ENCODE peak calls at places on chromosome 1, in four cellular contexts. C is ACHN, U is cerebellar cortex, G is HL-60. T is an unnamed sample.

GRCh38 chr1:85330711-85331290 is 54.4 kb upstream of the BCL10 start:
- DNase-seq in C (no peak), U (no peak), G (no peak), T (no peak)

GRCh38 chr1:200454425-200454824 is 44.6 kb upstream of the ZNF281 start:
- DNase-seq in C (no peak), U (no peak), G (no peak), T (no peak)

GRCh38 chr1:55231745-55232144 is 16.6 kb upstream of the USP24 start:
- DNase-seq in C (no peak), U (no peak), G (no peak), T (no peak)

GRCh38 chr1:106063510-106063909 is 993.0 kb upstream of the PRMT6 start:
- DNase-seq in C (no peak), U (no peak), G (no peak), T (no peak)

GRCh38 chr1:15325375-15326085 is 78.5 kb downstream of the FHAD1 start:
- DNase-seq in C (no peak), U (no peak), G (no peak), T (no peak)

GRCh38 chr1:71882241-71883036 is 399.9 kb downstream of the NEGR1 start:
- DNase-seq in C (no peak), U (no peak), G (peak; percentile 13), T (peak; percentile 13)

GRCh38 chr1:40847023-40847740 is 15.0 kb downstream of the CITED4 start:
- DNase-seq in C (peak; percentile 29), U (no peak), G (no peak), T (no peak)

GRCh38 chr1:206461602-206462455 is 8.4 kb upstream of the IKBKE start:
- DNase-seq in C (peak; percentile 78), U (peak; percentile 85), G (no peak), T (peak; percentile 94)

GRCh38 chr1:115732307-115732706 is 36.2 kb downstream of the CASQ2 start:
- DNase-seq in C (no peak), U (no peak), G (peak; percentile 74), T (no peak)

GRCh38 chr1:157198619-157199420 is 60.6 kb upstream of the ETV3 start:
- DNase-seq in C (no peak), U (no peak), G (no peak), T (no peak)